ENCODE peak calls at places on chromosomes 3 and 15, in eight cellular contexts. E is adrenal gland, P is GM12878, I is IMR-90, J is tibial nerve, X is body of pancreas, B is esophagus squamous epithelium, U is thyroid gland. O is an unnamed sample.
A peak's percentile ranks its signal among the peaks of the same experiment; 100 is the strongest.

GRCh38 chr3:149547413-149547812 is 72.9 kb downstream of the TM4SF4 start:
- DNase-seq in J (peak; percentile 37), B (no peak), U (peak; percentile 36), I (peak; percentile 63), X (peak; percentile 57), P (no peak), E (peak; percentile 83), O (no peak)

GRCh38 chr3:56683122-56683817 is at the start of gene TASOR:
- DNase-seq in J (peak; percentile 64), U (peak; percentile 84), I (peak; percentile 60), P (no peak), X (peak; percentile 83), E (peak; percentile 89), B (peak; percentile 40), O (peak; percentile 92)

GRCh38 chr3:24225027-24225743 is 269.5 kb downstream of the THRB start:
- DNase-seq in E (no peak), J (no peak), B (no peak), P (no peak), I (no peak), U (no peak), X (no peak), O (no peak)

GRCh38 chr3:19149388-19149787 is 1.1 kb downstream of the KCNH8 start:
- DNase-seq in I (no peak), J (no peak), U (peak; percentile 13), X (no peak), P (no peak), E (peak; percentile 55), B (no peak), O (no peak)

GRCh38 chr3:159829056-159829995 is 159.3 kb upstream of the IL12A start:
- DNase-seq in X (peak; percentile 74), J (no peak), I (peak; percentile 64), U (peak; percentile 55), B (no peak), P (no peak), E (peak; percentile 90), O (no peak)

GRCh38 chr15:85580914-85581313 is 200.5 kb downstream of the AKAP13 start:
- DNase-seq in P (no peak), E (peak; percentile 71), J (no peak), X (peak; percentile 75), B (no peak), I (no peak), U (no peak), O (peak; percentile 82)

GRCh38 chr3:179652467-179653105 is at the start of gene USP13:
- DNase-seq in X (peak; percentile 72), I (peak; percentile 83), B (no peak), P (no peak), J (no peak), U (peak; percentile 74), E (peak; percentile 85), O (peak; percentile 67)

GRCh38 chr3:125202197-125202596 is 10.4 kb downstream of the SLC12A8 start:
- DNase-seq in P (no peak), I (peak; percentile 25), B (no peak), U (no peak), E (no peak), X (no peak), J (no peak), O (no peak)

GRCh38 chr3:155032918-155033317 is 47.2 kb upstream of the MME start:
- DNase-seq in B (no peak), J (no peak), P (no peak), U (no peak), E (no peak), I (peak; percentile 57), X (no peak), O (no peak)

GRCh38 chr15:68623301-68623892 is 44.6 kb downstream of the CORO2B start:
- DNase-seq in B (no peak), X (no peak), J (no peak), U (no peak), P (no peak), I (peak; percentile 67), E (no peak), O (no peak)

GRCh38 chr3:170426240-170426797 is 7.7 kb downstream of the CLDN11 start:
- DNase-seq in X (no peak), U (no peak), J (no peak), P (no peak), I (no peak), E (no peak), B (no peak), O (no peak)

GRCh38 chr15:73596214-73596613 is 37.0 kb downstream of the NPTN start:
- DNase-seq in E (no peak), B (no peak), U (peak; percentile 28), P (no peak), J (no peak), X (no peak), I (no peak), O (no peak)

GRCh38 chr3:115194461-115194860 is 47.4 kb upstream of the ZBTB20 start:
- DNase-seq in J (no peak), E (no peak), P (no peak), I (peak; percentile 46), X (no peak), B (no peak), U (no peak), O (no peak)

GRCh38 chr3:150760431-150761200 is 2.4 kb downstream of the SIAH2 start:
- DNase-seq in J (no peak), B (no peak), I (no peak), P (peak; percentile 45), U (no peak), X (no peak), E (no peak), O (no peak)

GRCh38 chr3:150757364-150757763 is 5.6 kb downstream of the SIAH2 start:
- DNase-seq in E (no peak), B (no peak), U (no peak), J (no peak), I (no peak), P (no peak), X (no peak), O (no peak)

GRCh38 chr3:150759947-150760346 is 3.0 kb downstream of the SIAH2 start:
- DNase-seq in P (no peak), J (no peak), B (no peak), U (no peak), X (no peak), E (no peak), I (no peak), O (no peak)

GRCh38 chr3:150757768-150758167 is 5.2 kb downstream of the SIAH2 start:
- DNase-seq in J (no peak), B (no peak), I (no peak), P (no peak), U (no peak), E (no peak), X (no peak), O (no peak)

DNA sequence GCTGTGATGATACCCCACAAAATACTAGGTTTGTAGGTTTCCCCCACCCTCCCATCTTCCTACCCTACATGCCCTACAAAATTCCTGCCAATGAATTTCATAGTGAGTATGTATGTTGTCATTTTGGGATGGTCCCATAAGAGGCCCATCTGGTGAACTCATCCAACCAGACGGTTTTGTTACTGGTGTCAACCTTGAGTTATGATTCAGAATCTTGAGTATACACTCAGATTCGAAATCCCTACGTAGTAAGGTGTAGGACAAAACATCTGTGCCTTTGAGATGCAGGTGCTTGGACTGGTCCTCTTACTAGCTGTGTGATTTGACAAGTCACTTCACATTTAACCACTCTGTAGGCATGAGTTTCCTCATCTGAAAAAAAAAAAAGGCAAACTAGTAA is 3.6 kb downstream of the SIAH2 start:
- DNase-seq in E (no peak), I (no peak), X (no peak), B (no peak), P (no peak), J (no peak), U (no peak), O (no peak)
- H3K4me3 ChIP-seq in E (no peak overlapping the region), I (no peak overlapping the region), X (no peak overlapping the region), B (no peak overlapping the region), P (peak overlapping the region; percentile 94), J (no peak overlapping the region), U (no peak overlapping the region), O (no peak overlapping the region)

GRCh38 chr3:48635222-48636021 is at the start of gene SLC26A6:
- DNase-seq in B (peak; percentile 78), E (peak; percentile 98), I (peak; percentile 93), U (peak; percentile 97), P (peak; percentile 77), X (peak; percentile 97), J (peak; percentile 93), O (peak; percentile 94)

GRCh38 chr3:48633743-48634142 is 1.5 kb downstream of the SLC26A6 start:
- DNase-seq in E (no peak), I (no peak), X (no peak), J (no peak), U (no peak), P (no peak), B (no peak), O (no peak)

GRCh38 chr3:48634661-48635221 is 520 bp downstream of the SLC26A6 start:
- DNase-seq in E (peak; percentile 73), J (no peak), X (peak; percentile 48), B (no peak), U (peak; percentile 51), P (peak; percentile 20), I (peak; percentile 51), O (peak; percentile 31)

GRCh38 chr3:48637305-48637704 is 2.0 kb upstream of the SLC26A6 start:
- DNase-seq in E (no peak), J (no peak), P (no peak), X (no peak), B (no peak), I (no peak), U (no peak), O (no peak)

GRCh38 chr3:48636149-48636548 is 888 bp upstream of the SLC26A6 start:
- DNase-seq in I (no peak), X (no peak), P (no peak), J (no peak), B (no peak), E (no peak), U (no peak), O (no peak)
- H3K27ac ChIP-seq in I (peak overlapping the region; percentile 77), X (peak overlapping the region; percentile 67), P (peak overlapping the region; percentile 38), J (peak overlapping the region; percentile 77), B (peak overlapping the region; percentile 86), E (no peak overlapping the region), U (no peak overlapping the region), O (peak overlapping the region; percentile 67)

DNA sequence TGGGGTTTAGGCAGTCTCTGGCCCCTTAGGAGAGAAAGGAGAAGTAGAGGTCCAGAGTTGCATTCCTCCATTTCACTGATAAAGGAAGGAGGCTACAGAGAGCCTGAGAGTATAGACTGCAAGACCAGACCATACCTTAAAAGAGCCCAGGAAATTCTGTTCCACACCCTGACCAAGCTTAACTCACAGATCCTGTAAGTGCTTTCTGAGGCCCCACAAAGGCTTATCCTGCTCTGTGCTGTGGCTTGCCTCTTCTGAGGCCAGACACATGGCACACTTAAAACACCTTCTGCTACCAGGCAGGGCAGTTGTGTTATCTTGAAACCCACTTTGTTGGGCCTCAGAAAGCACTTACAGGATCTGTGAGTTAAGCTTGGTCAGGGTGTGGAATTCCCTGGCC is 39.1 kb upstream of the LEKR1 start:
- DNase-seq in X (no peak), I (no peak), E (no peak), P (no peak), J (no peak), U (no peak), B (no peak), O (no peak)
- TF ChIP-seq POLR2A in X (no peak), I (no peak), E (no peak), P (no peak), J (no peak), U (no peak), B (no peak), O (no peak)

DNA sequence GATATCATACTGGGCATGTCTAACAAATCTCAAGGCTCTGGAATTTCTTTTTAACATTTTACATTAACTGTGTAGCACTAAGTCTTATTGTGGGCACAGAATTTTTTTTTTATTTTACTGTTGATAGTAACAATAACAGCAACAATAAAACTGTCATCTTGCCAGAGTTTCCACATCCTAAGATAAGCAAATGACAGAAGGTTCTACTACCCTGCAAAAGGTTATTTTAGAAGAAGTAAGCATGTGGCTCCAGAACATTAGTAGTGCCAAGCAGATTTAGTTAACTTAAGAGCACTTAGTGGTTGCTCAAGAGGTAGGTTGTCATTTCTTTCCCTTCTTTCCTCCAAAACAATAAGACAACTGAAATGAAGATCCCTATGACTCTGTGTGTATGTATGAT is 743.0 kb upstream of the CBLB start:
- DNase-seq in E (no peak), B (no peak), U (no peak), J (no peak), P (no peak), X (no peak), I (no peak), O (no peak)
- H3K4me3 ChIP-seq in E (no peak overlapping the region), B (no peak overlapping the region), U (no peak overlapping the region), J (no peak overlapping the region), P (no peak overlapping the region), X (no peak overlapping the region), I (no peak overlapping the region), O (no peak overlapping the region)